ENCODE peak calls at places on chromosomes 1 and 21, in six cellular contexts. M is heart left ventricle; G is pancreas; S is stomach; J is CD8-positive, alpha-beta memory T cell; C is A673. T is an unnamed sample.

GRCh38 chr1:56532359-56532696 is 47.0 kb downstream of the PLPP3 start:
- DNase-seq in M (no peak), G (no peak), S (no peak), J (no peak), C (no peak), T (no peak)

GRCh38 chr1:64669098-64669675 is 75.7 kb upstream of the RAVER2 start:
- DNase-seq in M (no peak), G (no peak), S (no peak), J (no peak), C (no peak), T (no peak)

GRCh38 chr1:14599787-14600186 is 1.3 kb downstream of the KAZN start:
- DNase-seq in M (no peak), G (no peak), S (no peak), J (no peak), C (no peak), T (no peak)

GRCh38 chr1:42944207-42944928 is 14.3 kb downstream of the SLC2A1 start:
- DNase-seq in M (peak), G (peak), S (peak), J (no peak), C (no peak), T (no peak)

GRCh38 chr1:224300346-224300745 is 29.6 kb downstream of the NVL start:
- DNase-seq in M (no peak), G (no peak), S (no peak), J (no peak), C (no peak), T (no peak)

GRCh38 chr1:37167479-37167878 is 133.2 kb upstream of the GRIK3 start:
- DNase-seq in M (no peak), G (no peak), S (no peak), J (no peak), C (peak), T (no peak)

GRCh38 chr1:114330451-114330983 is 176.8 kb upstream of the SYT6 start:
- DNase-seq in M (no peak), G (no peak), S (no peak), J (peak), C (no peak), T (no peak)

GRCh38 chr1:43975249-43975961 is 645 bp downstream of the ATP6V0B start:
- DNase-seq in M (peak), G (peak), S (peak), J (peak), C (no peak), T (no peak)

GRCh38 chr1:247357062-247357780 is 25.6 kb upstream of the ZNF496 start:
- DNase-seq in M (no peak), G (no peak), S (no peak), J (no peak), C (no peak), T (no peak)

GRCh38 chr1:58466618-58467241 is 79.8 kb downstream of the OMA1 start:
- DNase-seq in M (no peak), G (no peak), S (no peak), J (no peak), C (no peak), T (peak)

GRCh38 chr21:29318354-29318753 is 19.6 kb downstream of the BACH1 start:
- DNase-seq in M (no peak), G (no peak), S (no peak), J (no peak), C (no peak), T (no peak)

GRCh38 chr1:150066838-150067183 is 765 bp upstream of the VPS45 start:
- DNase-seq in M (peak), G (peak), S (peak), J (no peak), C (no peak), T (peak)

GRCh38 chr1:2916706-2917105 is 104.6 kb upstream of the ACTRT2 start:
- DNase-seq in M (no peak), G (no peak), S (no peak), J (no peak), C (no peak), T (no peak)

GRCh38 chr1:53087332-53088285 is 25.6 kb downstream of the PODN start:
- DNase-seq in M (no peak), G (no peak), S (no peak), J (no peak), C (no peak), T (no peak)

GRCh38 chr1:186194107-186194756 is 180.8 kb downstream of the TPR start:
- DNase-seq in M (no peak), G (no peak), S (no peak), J (no peak), C (no peak), T (no peak)

GRCh38 chr1:246681822-246682221 is 42.4 kb upstream of the SCCPDH start:
- DNase-seq in M (peak), G (no peak), S (no peak), J (no peak), C (no peak), T (peak)

GRCh38 chr1:46549697-46550681 is 1.5 kb downstream of the KNCN start:
- DNase-seq in M (no peak), G (no peak), S (no peak), J (peak), C (peak), T (peak)

GRCh38 chr1:202123336-202123813 is 658 bp downstream of the GPR37L1 start:
- DNase-seq in M (no peak), G (no peak), S (no peak), J (no peak), C (no peak), T (no peak)

GRCh38 chr1:246335126-246335525 is 172.0 kb downstream of the SMYD3 start:
- DNase-seq in M (no peak), G (no peak), S (no peak), J (no peak), C (no peak), T (no peak)

GRCh38 chr21:27532081-27532480 is 565.2 kb upstream of the ADAMTS5 start:
- DNase-seq in M (no peak), G (peak), S (no peak), J (no peak), C (no peak), T (no peak)

GRCh38 chr1:54886724-54887664 is at the start of gene DHCR24:
- DNase-seq in M (peak), G (peak), S (peak), J (peak), C (peak), T (peak)

GRCh38 chr1:246214708-246215504 is 292.2 kb downstream of the SMYD3 start:
- DNase-seq in M (no peak), G (peak), S (no peak), J (no peak), C (peak), T (peak)

GRCh38 chr1:41728403-41729202 is 190.1 kb downstream of the HIVEP3 start:
- DNase-seq in M (no peak), G (no peak), S (no peak), J (no peak), C (no peak), T (peak)

GRCh38 chr1:218345673-218346390 is 696 bp downstream of the TGFB2 start:
- DNase-seq in M (peak), G (peak), S (peak), J (peak), C (peak), T (peak)

GRCh38 chr1:213277036-213277435 is 226.0 kb downstream of the RPS6KC1 start:
- DNase-seq in M (no peak), G (no peak), S (no peak), J (no peak), C (no peak), T (no peak)

DNA sequence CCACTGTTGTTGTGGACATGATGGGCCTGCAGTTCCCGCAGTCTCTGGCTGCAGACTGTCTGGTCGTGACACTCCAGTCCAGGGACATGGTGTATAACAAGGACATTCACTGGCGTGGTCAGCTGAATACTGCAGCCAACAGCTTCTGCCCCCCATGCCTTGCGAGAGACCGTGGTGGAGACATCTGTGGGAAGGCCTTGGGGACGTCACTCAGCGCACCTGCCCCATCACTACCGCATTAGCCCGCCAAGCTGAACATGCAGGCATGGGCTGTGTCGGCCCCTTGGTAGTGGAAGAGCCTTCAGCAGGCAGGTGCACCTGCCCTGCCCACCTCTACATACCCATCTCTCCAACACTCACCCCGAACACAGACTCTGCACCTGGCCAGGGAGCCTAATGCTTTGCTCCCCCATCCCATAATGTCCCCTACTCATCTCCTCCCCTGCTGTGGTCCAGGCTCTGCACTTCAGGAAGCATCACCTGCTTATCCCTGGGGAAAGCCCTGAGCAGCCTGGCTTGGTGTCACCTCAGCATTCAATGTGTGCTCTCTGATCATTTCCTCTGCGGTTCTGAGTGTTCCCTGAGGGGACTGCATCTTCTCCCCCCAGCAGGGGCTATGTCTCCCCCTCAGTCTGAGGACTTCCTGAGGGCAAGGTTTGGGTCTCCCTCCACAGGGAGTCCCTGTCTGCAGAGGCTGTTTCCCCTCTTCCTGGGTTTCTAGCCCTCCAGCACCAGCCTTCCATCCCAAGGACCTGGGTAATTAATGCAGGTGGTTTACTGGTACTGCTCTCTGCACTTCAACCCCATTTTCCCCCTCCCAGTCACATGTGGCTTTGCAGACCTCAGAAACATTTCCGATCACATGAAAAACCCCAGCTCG is 3.2 kb downstream of the PGLYRP4 start:
- DNase-seq in M (no peak), G (no peak), S (no peak), J (no peak), C (no peak), T (no peak)
- H3K4me3 ChIP-seq in M (no peak), G (no peak), S (no peak), J (no peak), C (no peak), T (no peak)

GRCh38 chr1:7707527-7707926 is 63.6 kb upstream of the VAMP3 start:
- DNase-seq in M (no peak), G (no peak), S (no peak), J (no peak), C (no peak), T (no peak)

GRCh38 chr1:7703321-7704213 is 67.5 kb upstream of the VAMP3 start:
- DNase-seq in M (no peak), G (peak), S (no peak), J (no peak), C (no peak), T (peak)

GRCh38 chr1:7704214-7705047 is 66.7 kb upstream of the VAMP3 start:
- DNase-seq in M (peak), G (peak), S (peak), J (peak), C (peak), T (peak)

GRCh38 chr1:7705048-7705907 is 65.8 kb upstream of the VAMP3 start:
- DNase-seq in M (no peak), G (peak), S (peak), J (peak), C (no peak), T (peak)

GRCh38 chr1:7705908-7706216 is 65.2 kb upstream of the VAMP3 start:
- DNase-seq in M (no peak), G (no peak), S (no peak), J (no peak), C (no peak), T (no peak)
- H3K4me3 ChIP-seq in M (peak), G (peak), S (peak), J (peak), C (no peak), T (no peak)

GRCh38 chr1:198641966-198642656 is 3.3 kb downstream of the PTPRC start:
- DNase-seq in M (no peak), G (no peak), S (no peak), J (no peak), C (no peak), T (no peak)
- H3K4me3 ChIP-seq in M (no peak), G (peak), S (peak), J (peak), C (no peak), T (no peak)

GRCh38 chr1:226424228-226425003 is 16.5 kb upstream of the PARP1 start:
- DNase-seq in M (no peak), G (no peak), S (no peak), J (peak), C (peak), T (no peak)
- H3K4me3 ChIP-seq in M (no peak), G (no peak), S (no peak), J (no peak), C (no peak), T (no peak)

DNA sequence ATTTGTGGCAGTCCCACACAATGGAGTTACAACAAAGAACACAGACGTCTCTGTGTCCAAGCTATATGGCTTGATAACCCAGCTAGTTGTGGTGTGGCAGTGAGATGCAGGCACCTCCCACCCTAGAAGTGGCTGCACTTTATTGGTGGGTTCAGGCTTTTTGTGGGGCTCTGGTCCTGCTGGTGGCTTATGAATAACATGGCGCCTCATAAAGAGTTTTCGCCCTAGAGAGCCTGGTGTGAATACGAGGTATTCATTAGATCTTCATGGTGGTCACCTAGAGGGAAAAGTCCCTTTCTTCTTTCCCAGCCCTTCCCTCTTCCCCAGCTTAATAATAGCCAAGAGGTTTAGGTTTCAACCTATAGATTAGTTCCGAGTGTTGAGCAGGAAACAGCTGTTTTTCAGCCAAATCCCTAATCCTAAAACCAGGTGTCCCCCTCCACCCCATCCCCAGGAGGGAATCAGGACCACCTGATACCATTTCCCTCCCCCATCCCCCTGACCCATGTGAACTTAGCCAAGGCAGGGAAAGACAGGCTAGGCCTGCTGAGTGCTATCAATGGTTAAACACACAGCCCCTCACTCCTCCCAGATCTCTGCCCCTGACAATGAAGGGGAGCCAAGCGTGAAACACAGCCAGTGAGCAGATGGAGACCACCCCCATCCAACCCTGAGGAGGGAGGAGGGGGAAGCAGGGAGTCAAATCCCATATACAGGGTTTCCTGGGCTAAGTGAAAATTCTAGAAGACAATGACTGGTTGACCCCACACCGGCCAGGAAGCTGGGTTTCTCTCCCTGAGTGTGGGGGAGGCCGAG is 58.2 kb downstream of the NFASC start:
- DNase-seq in M (no peak), G (no peak), S (no peak), J (no peak), C (no peak), T (no peak)
- H3K4me3 ChIP-seq in M (no peak), G (no peak), S (no peak), J (no peak), C (no peak), T (no peak)

DNA sequence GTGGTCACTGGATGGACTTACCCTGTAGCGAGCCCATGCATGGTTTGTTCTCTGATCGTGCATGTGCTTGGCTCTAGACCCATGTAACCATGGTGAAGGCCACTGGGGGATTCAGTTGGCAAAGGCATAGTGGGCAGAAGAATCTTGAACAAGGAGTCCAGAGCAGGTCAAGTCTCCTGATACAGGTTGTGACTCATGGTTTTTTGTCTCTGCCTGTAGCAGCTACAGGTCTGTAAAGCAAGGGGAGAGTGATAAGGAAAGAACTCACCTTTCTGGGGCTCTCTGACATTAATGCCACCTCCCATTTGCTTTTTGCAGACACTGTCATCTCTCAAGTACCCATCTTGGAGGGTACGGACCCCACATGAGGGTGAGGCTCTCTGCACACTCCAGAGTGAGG is 153.4 kb upstream of the CAMK1G start:
- DNase-seq in M (no peak), G (no peak), S (no peak), J (no peak), C (no peak), T (no peak)
- H3K4me3 ChIP-seq in M (no peak), G (no peak), S (no peak), J (no peak), C (no peak), T (no peak)

DNA sequence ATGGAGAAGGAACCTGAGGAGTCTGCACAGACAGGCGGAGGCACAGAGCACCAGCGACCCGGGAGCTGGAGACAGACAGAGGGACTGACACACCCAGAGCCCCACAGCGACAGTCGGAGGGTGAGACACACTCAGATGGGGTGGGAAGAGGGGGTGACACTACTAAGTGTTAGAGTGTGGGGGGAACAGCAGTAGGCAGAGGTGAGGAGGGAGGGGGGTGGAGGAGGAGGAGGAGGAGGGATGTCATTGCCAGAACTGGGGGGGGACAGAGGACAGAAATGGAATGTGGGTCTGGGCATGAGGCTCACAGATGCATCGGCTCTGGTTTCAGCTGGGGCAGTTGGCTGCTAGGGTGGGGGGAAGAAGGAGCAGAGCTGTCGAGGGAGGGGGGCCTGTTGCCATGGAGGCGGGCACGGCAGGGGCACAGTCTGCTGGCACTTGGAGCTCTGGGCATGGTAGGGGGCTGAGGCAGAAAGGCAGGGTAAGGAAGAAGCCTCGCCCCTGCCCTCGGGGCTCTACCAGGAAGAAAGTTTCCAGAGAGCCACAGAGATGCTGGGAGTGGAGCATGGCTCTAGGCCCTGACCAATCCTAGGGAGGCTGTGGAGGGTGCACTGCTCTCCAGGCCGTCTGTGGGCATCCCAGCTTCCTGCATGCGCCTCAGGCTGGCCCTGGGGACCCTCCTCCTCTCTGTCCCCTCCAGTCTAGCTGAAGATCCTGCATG is 37.3 kb downstream of the AHDC1 start:
- DNase-seq in M (no peak), G (no peak), S (no peak), J (no peak), C (no peak), T (no peak)
- H3K4me3 ChIP-seq in M (no peak), G (no peak), S (no peak), J (no peak), C (no peak), T (no peak)

DNA sequence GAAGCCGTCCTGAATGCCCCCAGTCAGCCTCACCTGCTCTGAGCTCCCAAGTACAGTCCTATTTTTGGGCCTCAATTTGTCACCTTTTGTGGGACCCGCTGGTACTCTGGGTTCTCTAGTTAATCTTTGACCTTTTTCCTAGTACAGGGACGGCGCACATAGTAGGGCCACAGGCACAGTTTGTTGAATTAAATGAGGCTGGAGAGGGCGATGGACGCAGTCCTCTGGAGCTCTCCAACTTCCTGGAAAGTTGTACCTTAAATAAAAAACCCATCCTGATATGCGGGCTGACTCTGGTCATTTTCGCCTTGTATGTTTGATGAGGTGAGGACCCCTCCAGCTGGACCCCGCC is 4.8 kb downstream of the FAM110D start:
- DNase-seq in M (no peak), G (no peak), S (no peak), J (no peak), C (no peak), T (no peak)
- H3K4me3 ChIP-seq in M (peak), G (peak), S (peak), J (peak), C (peak), T (no peak)

DNA sequence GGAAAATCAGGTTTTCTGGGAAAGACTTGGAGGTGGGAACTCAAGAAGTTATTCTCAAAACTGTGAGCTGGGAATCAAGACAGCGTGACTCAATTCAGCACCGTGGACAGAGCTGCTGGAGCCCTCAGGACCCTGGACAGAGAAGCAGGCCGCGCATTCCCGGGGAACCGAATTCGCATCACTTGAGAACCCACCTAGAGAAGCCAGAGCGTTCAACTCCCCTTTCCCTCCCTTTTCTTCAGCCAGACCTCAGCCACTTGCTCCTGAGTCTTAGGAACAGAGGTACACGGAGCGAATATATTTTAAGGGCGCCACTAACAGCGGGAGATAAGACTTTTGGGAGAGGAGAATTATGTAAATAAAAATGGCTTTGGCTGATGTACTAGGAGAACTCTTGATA is 2.0 kb upstream of the LIN28A start:
- DNase-seq in M (peak), G (peak), S (peak), J (peak), C (peak), T (no peak)
- H3K4me3 ChIP-seq in M (no peak), G (no peak), S (no peak), J (no peak), C (no peak), T (no peak)

T was measured in BE2C.